ENCODE peak calls at places on chromosomes 12 and 14, in nine cellular contexts. F is spleen, H is pancreas, V is mesendoderm, R is hepatocyte, P is brain microvascular endothelial cell, U is neural progenitor cell, J is tibial artery, W is lung. X is an unnamed sample.

GRCh38 chr12:4809013-4809448 is 88.8 kb downstream of the GALNT8 start:
- DNase-seq in H (no peak), F (no peak), R (peak), W (no peak), V (peak), U (peak), P (no peak), J (no peak), X (peak)

GRCh38 chr14:80325688-80326087 is 114.4 kb upstream of the DIO2 start:
- DNase-seq in H (no peak), R (no peak), J (no peak), W (no peak), P (no peak), U (no peak), F (no peak), V (no peak), X (no peak)

GRCh38 chr12:58575281-58575680 is 345.0 kb downstream of the LRIG3 start:
- DNase-seq in F (no peak), U (no peak), V (no peak), J (no peak), W (no peak), H (no peak), P (peak), R (no peak), X (peak)

GRCh38 chr12:132084681-132085635 is 59.2 kb downstream of the DDX51 start:
- DNase-seq in R (peak), P (no peak), W (peak), H (peak), V (peak), F (peak), U (peak), J (peak), X (peak)

GRCh38 chr14:53055003-53055402 is 98.1 kb downstream of the DDHD1 start:
- DNase-seq in U (peak), W (no peak), V (peak), R (peak), F (no peak), P (peak), J (no peak), H (no peak), X (no peak)

GRCh38 chr12:7289743-7290142 is 14.1 kb upstream of the ACSM4 start:
- DNase-seq in U (peak), F (no peak), J (no peak), R (no peak), P (no peak), V (peak), W (no peak), H (no peak), X (no peak)

GRCh38 chr12:100851637-100852036 is 57.1 kb downstream of the ANO4 start:
- DNase-seq in U (no peak), H (no peak), J (no peak), F (no peak), R (no peak), W (no peak), V (no peak), P (no peak), X (no peak)

GRCh38 chr12:124786065-124786964 is 77.3 kb downstream of the SCARB1 start:
- DNase-seq in R (peak), J (peak), F (no peak), U (peak), W (peak), V (peak), P (peak), H (peak), X (peak)

GRCh38 chr12:91986084-91986483 is 159.6 kb downstream of the BTG1 start:
- DNase-seq in H (no peak), V (peak), J (no peak), R (no peak), P (no peak), U (peak), W (no peak), F (no peak), X (no peak)

GRCh38 chr12:47955059-47955458 is 8.3 kb upstream of the TMEM106C start:
- DNase-seq in F (no peak), J (no peak), U (no peak), H (no peak), P (no peak), R (no peak), V (no peak), W (no peak), X (no peak)
- H3K27ac ChIP-seq in F (peak), J (no peak), U (no peak), H (no peak), P (no peak), R (peak), V (no peak), W (no peak), X (no peak)

GRCh38 chr12:110775997-110776396 is 33.3 kb upstream of the PPP1CC start:
- DNase-seq in H (no peak), J (no peak), U (no peak), W (no peak), R (no peak), P (no peak), F (no peak), V (no peak), X (no peak)
- H3K4me3 ChIP-seq in H (no peak), J (no peak), U (no peak), W (no peak), R (no peak), P (no peak), F (no peak), V (no peak), X (no peak)

DNA sequence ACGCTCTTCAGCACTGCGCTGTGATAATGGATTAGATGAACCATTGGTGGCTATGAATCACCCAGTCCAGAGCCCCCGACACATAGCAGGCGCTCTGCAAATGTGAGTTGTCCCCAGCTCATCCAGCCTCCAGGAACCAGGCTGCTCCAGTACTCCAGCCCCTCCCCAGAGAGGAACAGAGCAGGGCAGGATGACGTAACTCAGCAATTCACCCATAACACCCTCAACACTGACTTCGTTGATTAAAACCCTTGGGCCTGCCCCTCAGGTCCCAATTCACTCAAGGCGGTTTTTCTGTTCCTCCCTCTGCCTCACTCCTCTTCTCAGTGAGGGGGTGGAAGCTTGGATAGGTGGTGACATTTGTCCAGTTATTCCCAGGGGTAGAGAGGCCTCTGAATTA is 97.2 kb downstream of the CMKLR1 start:
- DNase-seq in W (no peak), R (peak), U (no peak), V (peak), P (no peak), F (no peak), J (no peak), H (no peak), X (no peak)
- H3K27ac ChIP-seq in W (no peak), R (no peak), U (no peak), V (no peak), P (no peak), F (no peak), J (no peak), H (no peak), X (no peak)

DNA sequence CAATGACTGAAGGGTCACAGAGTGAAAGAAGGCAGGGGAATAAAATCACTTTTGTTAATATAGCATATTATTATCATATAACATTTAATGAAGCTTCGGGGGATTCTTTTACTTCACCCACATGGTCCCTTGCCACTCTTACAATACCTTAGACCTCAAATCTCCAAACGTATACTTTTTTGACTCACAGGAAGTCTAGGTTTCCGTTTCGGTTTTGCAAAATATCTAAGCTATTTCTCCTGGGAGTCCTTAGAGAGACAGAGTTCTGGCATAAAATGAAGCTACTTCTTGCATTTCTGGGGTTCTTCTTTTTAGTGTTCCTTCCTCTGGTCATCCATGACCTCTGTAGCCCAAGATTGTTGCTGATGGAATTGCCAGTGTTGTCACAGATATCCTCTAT is 590.5 kb upstream of the ATP2B1 start:
- DNase-seq in W (no peak), R (no peak), V (no peak), F (no peak), P (no peak), J (no peak), U (no peak), H (no peak), X (no peak)
- H3K4me3 ChIP-seq in W (no peak), R (no peak), V (no peak), F (no peak), P (no peak), J (peak), U (no peak), H (no peak), X (no peak)